ENCODE peak calls at places on chromosomes 16 and 17, in ten cellular contexts. One of them, this sample, is unnamed.

GRCh38 chr16:47571049-47571448 is 109.9 kb downstream of the PHKB start:
- DNase-seq in NCI-H1417: no peak
- DNase-seq in iris pigment epithelial cell: no peak
- DNase-seq in renal cortical epithelial cell: no peak
- DNase-seq in occipital lobe: no peak
- DNase-seq in GM10248: no peak
- DNase-seq in Peyer's patch: no peak
- DNase-seq in upper lobe of left lung: no peak
- DNase-seq in NCI-H1436 treated with DMSO at 0.1 percent for 48 hours: no peak
- DNase-seq in hippocampal formation: no peak
- DNase-seq in this sample: no peak

GRCh38 chr17:73293031-73293430 is 18.8 kb downstream of the CDC42EP4 start:
- DNase-seq in NCI-H1417: no peak
- DNase-seq in NCI-H1436 treated with DMSO at 0.1 percent for 48 hours: no peak
- DNase-seq in iris pigment epithelial cell: no peak
- DNase-seq in Peyer's patch: no peak
- DNase-seq in occipital lobe: no peak
- DNase-seq in upper lobe of left lung: no peak
- DNase-seq in renal cortical epithelial cell: no peak
- DNase-seq in hippocampal formation: no peak
- DNase-seq in GM10248: no peak
- DNase-seq in this sample: no peak

GRCh38 chr17:72608436-72608835 is 484.1 kb downstream of the SLC39A11 start:
- DNase-seq in NCI-H1436 treated with DMSO at 0.1 percent for 48 hours: no peak
- DNase-seq in iris pigment epithelial cell: no peak
- DNase-seq in hippocampal formation: no peak
- DNase-seq in renal cortical epithelial cell: no peak
- DNase-seq in NCI-H1417: no peak
- DNase-seq in upper lobe of left lung: no peak
- DNase-seq in Peyer's patch: no peak
- DNase-seq in occipital lobe: no peak
- DNase-seq in GM10248: no peak
- DNase-seq in this sample: no peak

GRCh38 chr16:30096105-30096861 is at the start of gene YPEL3:
- DNase-seq in GM10248: peak; percentile 98
- DNase-seq in occipital lobe: peak; percentile 89
- DNase-seq in upper lobe of left lung: peak; percentile 96
- DNase-seq in Peyer's patch: peak; percentile 95
- DNase-seq in NCI-H1436 treated with DMSO at 0.1 percent for 48 hours: no peak
- DNase-seq in hippocampal formation: peak; percentile 84
- DNase-seq in iris pigment epithelial cell: peak; percentile 91
- DNase-seq in renal cortical epithelial cell: peak; percentile 67
- DNase-seq in NCI-H1417: peak; percentile 83
- DNase-seq in this sample: peak; percentile 85

GRCh38 chr16:68298907-68299515 is 11.7 kb downstream of the SLC7A6OS start:
- DNase-seq in hippocampal formation: no peak
- DNase-seq in iris pigment epithelial cell: peak; percentile 88
- DNase-seq in NCI-H1417: no peak
- DNase-seq in NCI-H1436 treated with DMSO at 0.1 percent for 48 hours: no peak
- DNase-seq in Peyer's patch: no peak
- DNase-seq in renal cortical epithelial cell: peak; percentile 38
- DNase-seq in GM10248: no peak
- DNase-seq in upper lobe of left lung: no peak
- DNase-seq in occipital lobe: no peak
- DNase-seq in this sample: no peak

GRCh38 chr17:3738562-3739295 is 15.0 kb downstream of the HASPIN start:
- DNase-seq in occipital lobe: peak; percentile 53
- DNase-seq in renal cortical epithelial cell: peak; percentile 62
- DNase-seq in iris pigment epithelial cell: no peak
- DNase-seq in hippocampal formation: peak; percentile 13
- DNase-seq in GM10248: no peak
- DNase-seq in upper lobe of left lung: peak; percentile 78
- DNase-seq in Peyer's patch: peak; percentile 73
- DNase-seq in NCI-H1417: peak; percentile 67
- DNase-seq in NCI-H1436 treated with DMSO at 0.1 percent for 48 hours: no peak
- DNase-seq in this sample: peak; percentile 43

GRCh38 chr17:38893612-38894011 is 23.8 kb downstream of the LASP1 start:
- DNase-seq in occipital lobe: no peak
- DNase-seq in GM10248: no peak
- DNase-seq in NCI-H1417: no peak
- DNase-seq in NCI-H1436 treated with DMSO at 0.1 percent for 48 hours: no peak
- DNase-seq in renal cortical epithelial cell: no peak
- DNase-seq in upper lobe of left lung: no peak
- DNase-seq in iris pigment epithelial cell: peak; percentile 76
- DNase-seq in Peyer's patch: no peak
- DNase-seq in hippocampal formation: no peak
- DNase-seq in this sample: no peak

GRCh38 chr17:21452377-21453143 is 76.4 kb downstream of the KCNJ12 start:
- DNase-seq in NCI-H1417: no peak
- DNase-seq in iris pigment epithelial cell: peak; percentile 78
- DNase-seq in hippocampal formation: peak; percentile 65
- DNase-seq in NCI-H1436 treated with DMSO at 0.1 percent for 48 hours: no peak
- DNase-seq in occipital lobe: peak; percentile 35
- DNase-seq in Peyer's patch: no peak
- DNase-seq in upper lobe of left lung: peak; percentile 71
- DNase-seq in renal cortical epithelial cell: peak; percentile 53
- DNase-seq in GM10248: no peak
- DNase-seq in this sample: no peak

GRCh38 chr16:70711211-70711978 is 25.5 kb upstream of the MTSS2 start:
- DNase-seq in occipital lobe: no peak
- DNase-seq in upper lobe of left lung: peak; percentile 55
- DNase-seq in GM10248: no peak
- DNase-seq in hippocampal formation: no peak
- DNase-seq in iris pigment epithelial cell: no peak
- DNase-seq in renal cortical epithelial cell: no peak
- DNase-seq in NCI-H1417: peak; percentile 21
- DNase-seq in Peyer's patch: no peak
- DNase-seq in NCI-H1436 treated with DMSO at 0.1 percent for 48 hours: no peak
- DNase-seq in this sample: no peak

This sample was measured in effector CD4-positive, alpha-beta T cell.